ENCODE peak calls at places on chromosome 2, in seven cellular contexts. J is HCT116, V is stomach, W is right cardiac atrium, G is mesendoderm, L is fibroblast of lung, N is pancreas. U is an unnamed sample.

GRCh38 chr2:218152777-218153176 is 14.0 kb downstream of the CXCR1 start:
- DNase-seq in J (peak), V (peak), W (no peak), G (peak), L (no peak), N (peak), U (no peak)

GRCh38 chr2:157890960-157891629 is 15.0 kb upstream of the ACVR1 start:
- DNase-seq in J (no peak), V (no peak), W (no peak), G (no peak), L (no peak), N (no peak), U (no peak)

GRCh38 chr2:205494856-205495255 is 187.4 kb upstream of the NRP2 start:
- DNase-seq in J (no peak), V (no peak), W (no peak), G (no peak), L (peak), N (no peak), U (no peak)

GRCh38 chr2:218074031-218074430 is 5.0 kb downstream of the RUFY4 start:
- DNase-seq in J (peak), V (peak), W (no peak), G (peak), L (peak), N (no peak), U (peak)

GRCh38 chr2:242060212-242060835 is 190.8 kb downstream of the RTP5 start:
- DNase-seq in J (no peak), V (no peak), W (no peak), G (no peak), L (peak), N (no peak), U (no peak)

GRCh38 chr2:232260075-232260474 is 118.5 kb upstream of the ALPP start:
- DNase-seq in J (no peak), V (no peak), W (no peak), G (no peak), L (peak), N (no peak), U (no peak)

GRCh38 chr2:167480986-167481309 is 592.7 kb downstream of the XIRP2 start:
- DNase-seq in J (no peak), V (no peak), W (no peak), G (no peak), L (no peak), N (no peak), U (peak)

GRCh38 chr2:120825370-120826259 is 89.9 kb downstream of the GLI2 start:
- DNase-seq in J (no peak), V (no peak), W (peak), G (peak), L (peak), N (no peak), U (no peak)

GRCh38 chr2:1900736-1901135 is 156.4 kb upstream of the PXDN start:
- DNase-seq in J (no peak), V (no peak), W (no peak), G (peak), L (no peak), N (no peak), U (peak)

GRCh38 chr2:69242651-69243051 is 144.4 kb downstream of the GFPT1 start:
- DNase-seq in J (no peak), V (no peak), W (no peak), G (no peak), L (no peak), N (no peak), U (no peak)

GRCh38 chr2:96325038-96325883 is at the start of gene ITPRIPL1:
- DNase-seq in J (no peak), V (no peak), W (peak), G (peak), L (no peak), N (no peak), U (peak)

GRCh38 chr2:180006781-180007579 is at the start of gene CWC22:
- DNase-seq in J (peak), V (peak), W (peak), G (peak), L (peak), N (peak), U (peak)

GRCh38 chr2:195363496-195363895 is 293.5 kb upstream of the SLC39A10 start:
- DNase-seq in J (no peak), V (no peak), W (no peak), G (no peak), L (peak), N (no peak), U (no peak)

GRCh38 chr2:202718614-202719013 is 83.8 kb downstream of the FAM117B start:
- DNase-seq in J (peak), V (no peak), W (no peak), G (peak), L (peak), N (no peak), U (no peak)

GRCh38 chr2:23904692-23905091 is 22.2 kb downstream of the ATAD2B start:
- DNase-seq in J (no peak), V (no peak), W (no peak), G (no peak), L (peak), N (no peak), U (no peak)

GRCh38 chr2:217622205-217622621 is 380.6 kb downstream of the TNS1 start:
- DNase-seq in J (no peak), V (no peak), W (no peak), G (peak), L (peak), N (no peak), U (peak)

GRCh38 chr2:172783091-172783898 is 47.6 kb downstream of the RAPGEF4 start:
- DNase-seq in J (peak), V (no peak), W (no peak), G (peak), L (peak), N (no peak), U (peak)

GRCh38 chr2:48176876-48177275 is 270.6 kb upstream of the FBXO11 start:
- DNase-seq in J (no peak), V (no peak), W (no peak), G (no peak), L (no peak), N (no peak), U (no peak)

GRCh38 chr2:99651930-99652670 is 162.3 kb upstream of the REV1 start:
- DNase-seq in J (no peak), V (no peak), W (no peak), G (peak), L (peak), N (no peak), U (peak)

GRCh38 chr2:54757496-54757895 is 34.0 kb downstream of the EML6 start:
- DNase-seq in J (no peak), V (no peak), W (no peak), G (peak), L (peak), N (no peak), U (peak)

GRCh38 chr2:171568085-171568484 is 45.8 kb downstream of the CYBRD1 start:
- DNase-seq in J (no peak), V (no peak), W (no peak), G (no peak), L (no peak), N (no peak), U (peak)

GRCh38 chr2:224417361-224417729 is 15.4 kb upstream of the FAM124B start:
- DNase-seq in J (no peak), V (no peak), W (no peak), G (peak), L (peak), N (no peak), U (peak)

GRCh38 chr2:27754831-27755230 is 16.7 kb upstream of the MRPL33 start:
- DNase-seq in J (no peak), V (no peak), W (no peak), G (no peak), L (no peak), N (no peak), U (no peak)

GRCh38 chr2:239738159-239738558 is 287.0 kb downstream of the NDUFA10 start:
- DNase-seq in J (no peak), V (no peak), W (peak), G (no peak), L (no peak), N (no peak), U (no peak)

DNA sequence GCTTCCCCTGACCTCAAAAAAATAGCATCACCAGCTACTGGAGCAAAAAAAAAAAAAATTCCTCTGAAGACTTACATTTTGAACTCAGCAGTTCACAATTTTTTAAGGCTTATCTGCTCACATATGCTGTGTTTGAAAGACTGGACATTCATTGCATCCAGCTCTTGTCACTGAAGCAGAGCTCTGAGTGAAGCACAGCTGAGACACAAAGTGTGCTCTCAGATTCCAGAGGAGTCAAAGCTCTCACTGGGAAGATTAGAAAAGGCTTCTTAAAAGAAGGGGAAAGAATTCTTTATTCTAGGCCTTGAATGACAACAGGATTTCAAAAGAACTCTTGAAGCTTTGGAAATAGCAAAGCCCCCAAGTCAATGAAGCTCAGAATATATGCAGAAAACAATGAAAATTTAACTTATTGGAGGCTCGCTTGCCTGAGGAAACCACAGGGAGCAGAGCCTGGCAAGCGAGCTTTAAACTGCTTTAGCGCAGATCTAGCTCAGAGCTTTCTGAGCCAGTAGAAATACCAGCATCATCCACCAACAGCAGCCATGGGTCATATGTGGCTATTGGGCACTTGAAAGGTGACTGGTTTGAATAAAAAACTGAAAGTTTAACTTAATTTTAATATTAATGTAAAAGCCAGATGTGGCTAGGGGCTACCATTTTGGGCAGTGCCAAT is 369.7 kb downstream of the OSR1 start:
- DNase-seq in J (no peak), V (no peak), W (no peak), G (peak), L (peak), N (no peak), U (peak)
- H3K27ac ChIP-seq in J (no peak), V (no peak), W (peak), G (no peak), L (peak), N (no peak), U (no peak)

GRCh38 chr2:168518555-168519066 is 62.5 kb downstream of the CERS6 start:
- DNase-seq in J (no peak), V (no peak), W (no peak), G (peak), L (peak), N (no peak), U (peak)

GRCh38 chr2:168519534-168520308 is 63.6 kb downstream of the CERS6 start:
- DNase-seq in J (no peak), V (no peak), W (no peak), G (no peak), L (peak), N (no peak), U (no peak)

GRCh38 chr2:168517801-168518200 is 61.7 kb downstream of the CERS6 start:
- DNase-seq in J (no peak), V (no peak), W (no peak), G (no peak), L (no peak), N (no peak), U (no peak)

GRCh38 chr2:168514692-168515091 is 58.6 kb downstream of the CERS6 start:
- DNase-seq in J (no peak), V (no peak), W (no peak), G (no peak), L (no peak), N (no peak), U (no peak)

DNA sequence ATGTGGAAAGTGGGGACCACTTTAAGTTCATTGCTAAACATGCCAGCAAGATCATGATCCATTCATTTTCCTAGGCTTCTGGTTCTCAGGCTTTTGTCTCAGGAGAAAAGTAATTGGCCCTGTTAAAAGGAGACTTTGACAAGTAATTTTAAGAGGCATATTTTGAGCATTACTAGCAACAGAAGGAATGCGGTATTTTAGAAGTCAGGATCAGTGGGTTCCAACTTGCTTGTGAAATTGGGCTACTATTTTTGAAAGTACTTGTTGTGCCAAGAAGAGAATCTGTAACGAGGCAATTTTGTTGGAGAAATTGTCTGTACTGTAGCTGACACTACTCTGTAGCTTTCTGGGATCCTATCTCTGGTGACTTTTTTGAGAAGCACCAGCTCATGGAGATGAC is 59.4 kb downstream of the CERS6 start:
- DNase-seq in J (no peak), V (no peak), W (no peak), G (no peak), L (peak), N (no peak), U (no peak)
- H3K27ac ChIP-seq in J (no peak), V (peak), W (no peak), G (no peak), L (no peak), N (no peak), U (no peak)

GRCh38 chr2:45681675-45682074 is 30.2 kb downstream of the PRKCE start:
- DNase-seq in J (peak), V (peak), W (peak), G (peak), L (peak), N (no peak), U (no peak)
- H3K27ac ChIP-seq in J (peak), V (peak), W (no peak), G (no peak), L (no peak), N (no peak), U (no peak)

DNA sequence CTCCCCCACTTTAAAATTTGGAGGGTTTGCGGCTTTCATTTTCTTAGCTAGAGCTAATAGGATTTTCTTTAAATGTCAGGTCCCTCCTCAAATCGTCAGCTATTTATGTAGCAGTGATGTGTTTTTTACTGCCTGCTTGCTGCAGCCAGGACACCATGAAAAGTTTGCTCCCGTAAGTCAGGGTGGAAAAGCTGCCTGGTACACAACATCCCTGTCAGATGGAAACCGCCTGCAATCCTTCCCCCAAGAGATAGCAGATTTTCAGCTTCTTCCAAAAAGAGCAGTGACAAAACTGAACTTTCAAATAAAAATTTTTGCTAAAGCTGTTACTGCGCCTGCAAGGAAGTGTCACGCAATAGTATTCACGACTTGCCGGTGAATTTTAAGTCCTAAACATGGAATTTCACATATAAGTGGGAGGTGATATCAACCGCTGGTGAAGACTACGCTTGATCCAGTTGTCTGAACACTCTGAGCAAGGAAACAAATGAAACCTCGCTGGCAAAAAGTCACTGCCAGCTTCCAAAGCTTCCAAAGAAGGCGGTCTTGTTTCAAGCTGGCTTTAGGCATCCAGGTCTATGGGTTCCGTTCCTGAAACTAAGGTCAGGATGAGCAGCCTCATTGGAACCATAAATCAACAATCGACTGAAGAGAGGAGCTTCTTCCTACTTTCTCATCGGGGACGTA is 2.9 kb downstream of the COL6A3 start:
- DNase-seq in J (no peak), V (no peak), W (no peak), G (no peak), L (no peak), N (no peak), U (no peak)
- H3K27ac ChIP-seq in J (no peak), V (peak), W (peak), G (no peak), L (peak), N (peak), U (no peak)

GRCh38 chr2:164691346-164691887 is 70.1 kb upstream of the GRB14 start:
- DNase-seq in J (no peak), V (no peak), W (no peak), G (no peak), L (no peak), N (no peak), U (no peak)
- H3K27ac ChIP-seq in J (no peak), V (no peak), W (no peak), G (no peak), L (no peak), N (no peak), U (no peak)

GRCh38 chr2:105766300-105766866 is 21.7 kb downstream of the NCK2 start:
- DNase-seq in J (no peak), V (no peak), W (no peak), G (no peak), L (no peak), N (no peak), U (no peak)
- H3K27ac ChIP-seq in J (no peak), V (no peak), W (no peak), G (no peak), L (no peak), N (peak), U (no peak)

GRCh38 chr2:6917071-6917760 is at the start of gene RNF144A:
- DNase-seq in J (no peak), V (peak), W (peak), G (peak), L (peak), N (peak), U (peak)
- H3K27ac ChIP-seq in J (peak), V (peak), W (peak), G (no peak), L (no peak), N (peak), U (no peak)

GRCh38 chr2:108444941-108445840 is 3.8 kb upstream of the GCC2 start:
- DNase-seq in J (no peak), V (no peak), W (no peak), G (peak), L (peak), N (no peak), U (no peak)
- H3K27ac ChIP-seq in J (no peak), V (no peak), W (no peak), G (no peak), L (no peak), N (no peak), U (peak)

GRCh38 chr2:111900859-111901258 is 2.5 kb downstream of the MERTK start:
- DNase-seq in J (no peak), V (peak), W (no peak), G (peak), L (peak), N (no peak), U (peak)
- H3K27ac ChIP-seq in J (no peak), V (peak), W (no peak), G (no peak), L (no peak), N (no peak), U (no peak)

U was measured in GM23338.